ENCODE peak calls at places on chromosome X, in five cellular contexts. T is OCI-LY7; P is activated CD4-positive, alpha-beta T cell treated with anti-CD3 and anti-CD28 coated beads, Interleukin-2, amount 50 U/mL, for 24 hours; K is ovary; R is NCI-H748 treated with DMSO at 0.1 percent for 48 hours. M is an unnamed sample.

GRCh38 chrX:57607295-57608187 is 15.7 kb downstream of the ZXDB start:
- DNase-seq in R (no peak), K (no peak), T (no peak), P (no peak), M (no peak)

GRCh38 chrX:100085851-100086250 is 324.2 kb downstream of the PCDH19 start:
- DNase-seq in T (no peak), P (no peak), R (no peak), K (no peak), M (no peak)

GRCh38 chrX:150790021-150790420 is 96.8 kb downstream of the MTMR1 start:
- DNase-seq in K (no peak), T (no peak), P (no peak), R (no peak), M (no peak)

GRCh38 chrX:38987135-38987780 is 186.0 kb downstream of the MID1IP1 start:
- DNase-seq in T (no peak), R (no peak), K (no peak), P (no peak), M (no peak)

GRCh38 chrX:46569621-46570020 is 3.9 kb upstream of the CHST7 start:
- DNase-seq in T (no peak), P (no peak), R (no peak), K (no peak), M (no peak)

GRCh38 chrX:3393168-3393567 is 46.7 kb upstream of the MXRA5 start:
- DNase-seq in P (no peak), R (no peak), K (no peak), T (no peak), M (no peak)

GRCh38 chrX:115138040-115138439 is 51.2 kb upstream of the RBMXL3 start:
- DNase-seq in K (no peak), R (no peak), P (no peak), T (no peak), M (no peak)

GRCh38 chrX:1511150-1511549 is 25.8 kb downstream of the P2RY8 start:
- DNase-seq in P (no peak), K (no peak), R (no peak), T (no peak), M (no peak)

GRCh38 chrX:11725631-11726442 is 32.2 kb upstream of the MSL3 start:
- DNase-seq in P (no peak), K (no peak), R (no peak), T (no peak), M (no peak)

GRCh38 chrX:10155137-10155536 is 1.6 kb upstream of the CLCN4 start:
- DNase-seq in R (no peak), K (no peak), T (no peak), P (no peak), M (no peak)

GRCh38 chrX:12929701-12930100 is 23.3 kb downstream of the TLR8 start:
- DNase-seq in R (no peak), P (no peak), K (no peak), T (no peak), M (no peak)

GRCh38 chrX:13013353-13014110 is 30.9 kb downstream of the FAM9C start:
- DNase-seq in R (no peak), P (no peak), T (peak; percentile 72), K (peak; percentile 37), M (no peak)

GRCh38 chrX:10030570-10030969 is 63.4 kb downstream of the CLDN34 start:
- DNase-seq in P (no peak), K (no peak), T (no peak), R (no peak), M (no peak)

GRCh38 chrX:3167771-3168170 is 126.5 kb downstream of the ARSF start:
- DNase-seq in T (no peak), K (no peak), R (no peak), P (no peak), M (no peak)

GRCh38 chrX:120564925-120565324 is 4.2 kb upstream of the CUL4B start:
- DNase-seq in T (no peak), P (no peak), K (no peak), R (no peak), M (no peak)

GRCh38 chrX:72255864-72256263 is 17.0 kb upstream of the ERCC6L start:
- DNase-seq in K (no peak), T (no peak), R (no peak), P (no peak), M (no peak)

GRCh38 chrX:36986231-36986630 is 21.9 kb upstream of the FAM47C start:
- DNase-seq in P (no peak), T (no peak), R (no peak), K (no peak), M (peak; percentile 63)

GRCh38 chrX:42127563-42127962 is 204.2 kb upstream of the CASK start:
- DNase-seq in R (no peak), P (no peak), T (no peak), K (no peak), M (no peak)

GRCh38 chrX:37786666-37787337 is 6.9 kb downstream of the CYBB start:
- DNase-seq in R (no peak), P (no peak), K (no peak), T (peak; percentile 74), M (no peak)

GRCh38 chrX:130125090-130125489 is 14.8 kb upstream of the ELF4 start:
- DNase-seq in K (peak; percentile 24), T (no peak), R (no peak), P (no peak), M (no peak)

GRCh38 chrX:13293700-13294099 is 26.2 kb downstream of the ATXN3L start:
- DNase-seq in P (no peak), K (no peak), T (no peak), R (peak; percentile 95), M (no peak)

GRCh38 chrX:120790118-120790517 is 85.5 kb downstream of the CT47B1 start:
- DNase-seq in P (no peak), K (peak; percentile 27), T (peak; percentile 72), R (peak; percentile 26), M (no peak)

M was measured in upper lobe of right lung.